ENCODE peak calls at places on chromosomes 5 and 9, in four cellular contexts. J is HepG2, T is K562, N is H1. F is an unnamed sample.

GRCh38 chr5:176352116-176352878 is 9.3 kb downstream of the KIAA1191 start:
- DNase-seq in J (no peak), T (no peak), N (no peak), F (no peak)

GRCh38 chr5:136205061-136205702 is 12.2 kb upstream of the SMIM32 start:
- DNase-seq in J (no peak), T (no peak), N (no peak), F (no peak)

GRCh38 chr5:80114856-80115255 is 79.7 kb downstream of the THBS4 start:
- DNase-seq in J (no peak), T (no peak), N (no peak), F (no peak)

GRCh38 chr9:82553654-82554366 is 509.1 kb downstream of the RASEF start:
- DNase-seq in J (no peak), T (no peak), N (no peak), F (no peak)

GRCh38 chr5:94113-94892 is 2.3 kb downstream of the PLEKHG4B start:
- DNase-seq in J (no peak), T (no peak), N (no peak), F (no peak)

GRCh38 chr5:172410839-172411238 is 43.5 kb downstream of the SH3PXD2B start:
- DNase-seq in J (no peak), T (no peak), N (no peak), F (no peak)

GRCh38 chr9:84371737-84372136 is 31.2 kb upstream of the SLC28A3 start:
- DNase-seq in J (peak), T (no peak), N (no peak), F (no peak)

GRCh38 chr5:55517804-55518203 is 17.0 kb downstream of the PLPP1 start:
- DNase-seq in J (no peak), T (no peak), N (no peak), F (no peak)

GRCh38 chr9:124074746-124075145 is 63.2 kb downstream of the LHX2 start:
- DNase-seq in J (no peak), T (no peak), N (no peak), F (no peak)

GRCh38 chr9:13351768-13352386 is 72.4 kb upstream of the MPDZ start:
- DNase-seq in J (peak), T (no peak), N (no peak), F (peak)

DNA sequence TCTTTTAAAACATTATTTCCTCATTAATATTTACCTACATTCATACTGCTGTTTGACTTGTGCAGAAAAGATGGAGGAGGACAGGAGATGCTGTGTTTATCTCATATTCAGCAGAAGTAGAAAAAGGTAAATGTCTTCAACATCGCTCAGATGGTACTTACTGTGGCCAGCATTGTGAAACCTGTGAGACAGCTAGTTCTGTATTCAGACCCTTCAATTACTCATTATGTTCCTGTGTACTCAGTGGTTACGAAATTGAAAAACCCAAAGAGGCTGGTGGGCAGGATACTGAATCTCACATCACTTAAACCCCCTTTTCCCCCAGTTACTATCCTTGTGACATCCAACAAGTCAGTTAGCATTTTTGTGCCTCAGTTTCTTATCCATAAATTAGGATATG is 216.0 kb downstream of the KDM4C start:
- DNase-seq in J (peak), T (no peak), N (no peak), F (no peak)
- TF ChIP-seq JUN in J (no peak), T (no peak), N (no peak), F (no peak)

GRCh38 chr5:116032094-116032517 is at the start of gene ARL14EPL:
- DNase-seq in J (peak), T (peak), N (no peak), F (peak)
- TF ChIP-seq RNF2 in J (no peak), T (no peak), N (no peak), F (no peak)

GRCh38 chr5:170638454-170639220 is 134.8 kb downstream of the KCNIP1 start:
- DNase-seq in J (peak), T (peak), N (peak), F (peak)
- TF ChIP-seq CTCF in J (peak), T (peak), N (no peak), F (peak)

GRCh38 chr5:96256795-96257470 is 176.1 kb downstream of the PCSK1 start:
- DNase-seq in J (no peak), T (no peak), N (no peak), F (peak)
- TF ChIP-seq JUN in J (no peak), T (no peak), N (no peak), F (no peak)

GRCh38 chr9:71748280-71748743 is 20.0 kb downstream of the CEMIP2 start:
- DNase-seq in J (no peak), T (no peak), N (no peak), F (no peak)
- TF ChIP-seq RNF2 in J (no peak), T (no peak), N (no peak), F (no peak)

GRCh38 chr5:58462623-58463230 is 2.8 kb upstream of the PLK2 start:
- DNase-seq in J (peak), T (peak), N (no peak), F (peak)
- TF ChIP-seq CTCF in J (peak), T (peak), N (no peak), F (peak)

GRCh38 chr9:79555474-79555873 is 16.3 kb upstream of the TLE4 start:
- DNase-seq in J (no peak), T (no peak), N (no peak), F (no peak)
- TF ChIP-seq JUN in J (no peak), T (no peak), N (no peak), F (no peak)

GRCh38 chr5:177432905-177433657 is 6.6 kb downstream of the GRK6 start:
- DNase-seq in J (no peak), T (no peak), N (no peak), F (no peak)

GRCh38 chr5:177432143-177432904 is 5.8 kb downstream of the GRK6 start:
- DNase-seq in J (no peak), T (no peak), N (no peak), F (no peak)

GRCh38 chr5:177430972-177431316 is 4.5 kb downstream of the GRK6 start:
- DNase-seq in J (no peak), T (no peak), N (no peak), F (no peak)

GRCh38 chr5:177430146-177430951 is 3.9 kb downstream of the GRK6 start:
- DNase-seq in J (no peak), T (no peak), N (no peak), F (no peak)

GRCh38 chr5:177431317-177432142 is 5.1 kb downstream of the GRK6 start:
- DNase-seq in J (no peak), T (no peak), N (no peak), F (no peak)
- TF ChIP-seq RNF2 in J (no peak), T (no peak), N (no peak), F (no peak)

GRCh38 chr9:104090578-104090977 is 3.5 kb upstream of the SMC2 start:
- DNase-seq in J (no peak), T (no peak), N (no peak), F (no peak)
- TF ChIP-seq CTCF in J (no peak), T (no peak), N (no peak), F (no peak)

DNA sequence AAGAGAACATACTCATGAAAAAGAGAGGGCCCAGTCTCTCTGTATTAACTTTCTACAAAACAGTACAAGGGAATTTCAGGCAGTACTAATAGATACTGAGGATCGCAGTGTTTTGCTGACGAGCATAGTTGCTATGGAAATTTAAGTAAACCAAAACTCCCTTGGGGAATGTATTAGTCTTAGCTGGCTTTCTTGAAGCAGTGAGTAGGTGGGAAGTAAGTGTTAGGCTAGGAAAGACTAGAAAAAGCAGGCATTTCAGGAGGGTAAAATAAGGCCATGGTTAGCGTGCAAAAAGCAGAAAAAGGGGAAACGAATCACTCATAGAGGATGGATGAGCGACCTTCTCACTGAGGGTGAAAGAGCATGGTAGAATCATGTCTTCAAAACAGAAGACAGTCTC is 84.3 kb upstream of the ACTBL2 start:
- DNase-seq in J (no peak), T (no peak), N (no peak), F (no peak)
- TF ChIP-seq JUN in J (no peak), T (no peak), N (no peak), F (no peak)